ENCODE peak calls at places on chromosomes 13 and 19, in seven cellular contexts. U is GM20000; X is fibroblast of pulmonary artery; B is heart right ventricle; H is Calu3; O is CD8-positive, alpha-beta T cell; D is neural crest cell. T is an unnamed sample.

GRCh38 chr19:5850189-5850588 is 1.1 kb downstream of the FUT3 start:
- DNase-seq in H (no peak), B (no peak), X (no peak), U (no peak), D (no peak), O (no peak), T (no peak)

GRCh38 chr13:91313103-91313502 is 34.4 kb upstream of the MIR17HG start:
- DNase-seq in X (peak), H (no peak), B (no peak), U (peak), O (peak), D (no peak), T (no peak)

GRCh38 chr19:16541526-16542044 is 652 bp downstream of the CHERP start:
- DNase-seq in U (no peak), B (no peak), X (peak), O (no peak), D (no peak), H (peak), T (no peak)

GRCh38 chr19:48817585-48818124 is 6.8 kb upstream of the BCAT2 start:
- DNase-seq in O (no peak), X (no peak), B (no peak), H (no peak), U (no peak), D (no peak), T (no peak)

GRCh38 chr13:99153219-99153618 is 47.4 kb upstream of the UBAC2 start:
- DNase-seq in X (peak), D (no peak), U (no peak), B (no peak), O (no peak), H (no peak), T (no peak)

GRCh38 chr13:98111168-98112098 is 31.5 kb upstream of the FARP1 start:
- DNase-seq in H (no peak), B (no peak), X (no peak), U (no peak), D (no peak), O (no peak), T (no peak)

GRCh38 chr19:6531956-6532243 is 1.1 kb downstream of the TNFSF9 start:
- DNase-seq in D (no peak), X (no peak), U (no peak), B (no peak), H (no peak), O (no peak), T (no peak)

GRCh38 chr13:36244990-36245389 is 30.6 kb upstream of the SOHLH2 start:
- DNase-seq in B (no peak), U (no peak), D (no peak), H (no peak), X (no peak), O (no peak), T (no peak)

GRCh38 chr13:27309967-27310598 is 39.5 kb downstream of the RASL11A start:
- DNase-seq in O (no peak), B (no peak), H (peak), D (no peak), X (peak), U (no peak), T (no peak)

GRCh38 chr13:31350560-31350959 is 150.8 kb downstream of the B3GLCT start:
- DNase-seq in B (no peak), D (no peak), U (no peak), X (no peak), O (no peak), H (no peak), T (no peak)

GRCh38 chr19:7494416-7495098 is 5.7 kb upstream of the PEX11G start:
- DNase-seq in O (no peak), H (no peak), U (no peak), B (peak), X (peak), D (peak), T (no peak)

GRCh38 chr19:16139752-16140151 is 3.7 kb upstream of the HSH2D start:
- DNase-seq in B (no peak), U (no peak), H (no peak), D (no peak), O (no peak), X (no peak), T (no peak)

GRCh38 chr13:98576215-98576945 is 527 bp downstream of the STK24 start:
- DNase-seq in H (peak), X (no peak), O (peak), U (peak), B (peak), D (peak), T (peak)

GRCh38 chr13:79451500-79451962 is 29.4 kb upstream of the NDFIP2 start:
- DNase-seq in X (peak), H (no peak), U (peak), B (no peak), D (no peak), O (peak), T (peak)

GRCh38 chr13:32734511-32734910 is 148.3 kb downstream of the PDS5B start:
- DNase-seq in D (no peak), H (no peak), U (no peak), O (no peak), B (no peak), X (peak), T (no peak)

GRCh38 chr13:32938907-32939306 is 77.3 kb upstream of the KL start:
- DNase-seq in X (peak), H (no peak), B (no peak), O (no peak), D (no peak), U (no peak), T (no peak)

GRCh38 chr19:57099199-57099661 is 20.6 kb upstream of the USP29 start:
- DNase-seq in D (peak), H (peak), B (peak), U (peak), O (peak), X (peak), T (peak)

GRCh38 chr13:79989251-79989661 is 351.7 kb downstream of the SPRY2 start:
- DNase-seq in D (no peak), X (no peak), U (no peak), O (no peak), B (no peak), H (no peak), T (no peak)

GRCh38 chr19:17706750-17707181 is 12.5 kb upstream of the MAP1S start:
- DNase-seq in X (peak), H (no peak), O (no peak), D (peak), B (no peak), U (no peak), T (no peak)

GRCh38 chr13:40328091-40328490 is 338.4 kb downstream of the FOXO1 start:
- DNase-seq in D (no peak), X (no peak), U (no peak), O (no peak), B (no peak), H (no peak), T (no peak)

GRCh38 chr13:73849292-73849691 is 284.9 kb downstream of the KLF12 start:
- DNase-seq in H (no peak), D (no peak), B (no peak), U (no peak), X (peak), O (peak), T (no peak)

GRCh38 chr19:53019684-53020083 is 6.0 kb downstream of the ERVV-1 start:
- DNase-seq in X (peak), B (no peak), H (no peak), D (no peak), U (no peak), O (no peak), T (no peak)

GRCh38 chr19:5345895-5346386 is 5.3 kb upstream of the PTPRS start:
- DNase-seq in H (peak), O (no peak), X (peak), D (no peak), U (no peak), B (no peak), T (no peak)

GRCh38 chr19:47573076-47574026 is at the start of gene ZNF541:
- DNase-seq in U (peak), D (no peak), B (peak), H (no peak), X (peak), O (peak), T (peak)

GRCh38 chr13:46170687-46171086 is 11.3 kb downstream of the LCP1 start:
- DNase-seq in X (peak), B (no peak), U (no peak), D (peak), H (no peak), O (peak), T (no peak)

GRCh38 chr19:18223860-18224524 is 2.2 kb downstream of the PDE4C start:
- DNase-seq in X (no peak), U (peak), D (peak), B (peak), O (no peak), H (peak), T (no peak)

GRCh38 chr13:93900735-93901134 is 578.7 kb downstream of the DCT start:
- DNase-seq in D (no peak), X (peak), U (no peak), O (no peak), B (no peak), H (no peak), T (no peak)

GRCh38 chr13:32415019-32415418 is 12.9 kb downstream of the N4BP2L1 start:
- DNase-seq in B (no peak), U (no peak), X (no peak), H (peak), D (no peak), O (peak), T (no peak)

GRCh38 chr19:36986601-36987000 is 70.5 kb downstream of the ZNF568 start:
- DNase-seq in O (no peak), D (no peak), H (no peak), X (no peak), B (no peak), U (no peak), T (no peak)

GRCh38 chr13:55566779-55567178 is 1573.9 kb upstream of the PRR20A start:
- DNase-seq in B (no peak), U (no peak), O (no peak), X (no peak), H (no peak), D (no peak), T (no peak)

GRCh38 chr13:75485286-75486062 is 3.5 kb upstream of the TBC1D4 start:
- DNase-seq in X (peak), D (no peak), B (no peak), O (no peak), U (no peak), H (no peak), T (no peak)

GRCh38 chr13:112818698-112819045 is 128.8 kb downstream of the ATP11A start:
- DNase-seq in U (no peak), D (no peak), X (no peak), B (no peak), H (no peak), O (no peak), T (no peak)

GRCh38 chr19:6577410-6578125 is 13.4 kb downstream of the CD70 start:
- DNase-seq in D (no peak), U (peak), X (no peak), O (no peak), H (no peak), B (no peak), T (peak)

GRCh38 chr19:33713194-33713593 is 83.5 kb upstream of the KCTD15 start:
- DNase-seq in H (no peak), X (no peak), O (no peak), D (no peak), U (no peak), B (no peak), T (no peak)

GRCh38 chr13:47841131-47841530 is 159.9 kb downstream of the SUCLA2 start:
- DNase-seq in X (peak), H (no peak), B (no peak), D (no peak), O (no peak), U (no peak), T (no peak)

GRCh38 chr13:114237415-114238112 is 2.9 kb downstream of the CDC16 start:
- DNase-seq in O (no peak), H (no peak), D (no peak), X (no peak), U (no peak), B (no peak), T (no peak)

GRCh38 chr13:114234266-114234644 is 442 bp upstream of the CDC16 start:
- DNase-seq in H (no peak), D (no peak), X (no peak), U (no peak), O (no peak), B (no peak), T (no peak)

GRCh38 chr13:114235697-114236096 is 1.0 kb downstream of the CDC16 start:
- DNase-seq in O (no peak), X (no peak), D (no peak), U (no peak), H (no peak), B (no peak), T (no peak)

GRCh38 chr13:114236224-114236623 is 1.5 kb downstream of the CDC16 start:
- DNase-seq in U (no peak), D (no peak), X (no peak), O (no peak), B (no peak), H (no peak), T (no peak)

GRCh38 chr13:114234645-114235421 is at the start of gene CDC16:
- DNase-seq in D (peak), B (peak), X (peak), U (peak), O (peak), H (peak), T (peak)
- TF ChIP-seq CTCF in D (peak), B (peak), X (no peak), U (no peak), O (peak), H (no peak), T (no peak)

DNA sequence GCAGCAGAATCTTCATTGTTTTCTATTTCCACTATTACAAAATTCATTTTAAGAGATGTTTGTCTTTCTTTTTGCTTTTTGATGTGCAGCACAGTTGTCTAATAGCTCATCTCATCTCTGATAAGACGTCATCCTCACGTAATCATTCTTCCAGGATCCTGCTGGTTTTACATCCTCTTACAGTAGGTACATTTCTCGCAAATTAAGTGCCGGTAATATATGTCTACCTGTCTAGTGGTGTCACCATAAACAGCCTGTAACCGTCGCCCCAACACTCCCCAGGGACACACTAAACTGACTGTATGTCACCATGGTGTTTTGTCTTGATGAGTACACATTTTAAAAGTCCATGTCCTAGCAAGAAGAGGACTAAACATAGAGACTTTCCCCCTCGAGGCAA is 94.5 kb upstream of the VSTM2B start:
- DNase-seq in X (no peak), U (no peak), B (no peak), O (no peak), D (no peak), H (no peak), T (no peak)
- TF ChIP-seq CTCF in X (no peak), U (no peak), B (no peak), O (no peak), D (no peak), H (no peak), T (no peak)

GRCh38 chr13:52738719-52739467 is 727 bp downstream of the CNMD start:
- DNase-seq in D (peak), O (peak), B (no peak), H (no peak), U (peak), X (no peak), T (peak)
- TF ChIP-seq CTCF in D (peak), O (peak), B (peak), H (no peak), U (peak), X (no peak), T (no peak)

DNA sequence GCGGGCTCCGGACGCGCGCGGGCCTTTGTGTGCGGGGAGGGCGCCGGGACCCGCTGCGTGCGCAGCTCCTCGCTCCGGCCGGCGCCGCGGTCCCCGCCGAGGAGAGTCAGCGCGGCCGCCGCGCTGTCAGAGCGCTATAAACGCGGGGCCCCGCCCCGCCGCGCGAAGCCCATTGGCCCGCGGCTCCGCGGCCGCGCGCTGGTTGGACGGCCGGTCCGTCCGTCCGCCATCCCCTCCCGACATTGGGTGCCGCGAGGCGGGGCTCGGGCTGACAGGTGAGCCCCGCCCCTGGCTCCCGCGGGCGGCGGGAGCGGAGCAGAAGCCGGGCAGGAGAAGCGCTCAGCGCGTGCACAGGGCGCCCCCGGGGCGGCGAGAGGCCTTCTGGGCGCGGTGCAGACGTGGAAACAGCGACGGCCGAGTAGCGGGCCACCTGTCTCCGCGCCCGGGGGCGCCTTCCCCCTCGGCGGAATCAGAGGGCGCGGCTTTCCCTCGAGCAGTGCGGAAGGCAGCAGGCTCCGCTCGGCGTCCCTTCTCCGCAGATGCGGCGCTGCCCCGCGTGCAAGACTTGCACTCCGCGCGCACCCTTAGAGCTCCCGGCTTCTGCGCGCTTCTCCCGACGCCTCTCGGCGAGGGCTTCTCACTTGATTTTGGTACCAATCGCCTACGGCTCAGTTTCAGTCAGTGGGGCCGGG is at the start of gene EFNB2:
- DNase-seq in B (peak), O (peak), D (peak), X (peak), H (peak), U (peak), T (peak)
- TF ChIP-seq CTCF in B (no peak), O (no peak), D (no peak), X (no peak), H (no peak), U (no peak), T (no peak)

DNA sequence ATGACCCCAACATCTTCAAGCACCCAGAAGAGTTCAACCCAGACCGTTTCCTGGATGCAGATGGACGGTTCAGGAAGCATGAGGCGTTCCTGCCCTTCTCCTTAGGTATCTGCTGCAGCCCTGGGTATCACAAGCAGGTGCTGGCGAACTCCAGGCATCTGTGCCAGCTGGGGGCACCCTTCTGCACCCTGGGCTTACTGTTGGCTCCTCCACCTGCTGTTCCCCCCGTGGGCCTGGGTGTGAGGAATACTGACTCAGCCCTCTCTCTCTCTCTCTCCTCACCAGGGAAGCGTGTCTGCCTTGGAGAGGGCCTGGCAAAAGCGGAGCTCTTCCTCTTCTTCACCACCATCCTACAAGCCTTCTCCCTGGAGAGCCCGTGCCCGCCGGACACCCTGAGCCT is 13.0 kb downstream of the CYP2S1 start:
- DNase-seq in U (no peak), H (no peak), O (no peak), D (no peak), B (no peak), X (no peak), T (no peak)
- TF ChIP-seq CTCF in U (no peak), H (no peak), O (no peak), D (no peak), B (no peak), X (no peak), T (no peak)

GRCh38 chr19:1466461-1467227 is 12.4 kb downstream of the C19orf25 start:
- DNase-seq in U (no peak), O (no peak), D (no peak), H (no peak), X (no peak), B (peak), T (no peak)

GRCh38 chr19:1467512-1468273 is 11.3 kb downstream of the C19orf25 start:
- DNase-seq in U (no peak), D (no peak), B (peak), X (no peak), O (no peak), H (no peak), T (no peak)

GRCh38 chr19:1466018-1466460 is 13.0 kb downstream of the C19orf25 start:
- DNase-seq in D (no peak), U (no peak), B (peak), X (no peak), H (no peak), O (no peak), T (no peak)

GRCh38 chr19:1467228-1467511 is 11.8 kb downstream of the C19orf25 start:
- DNase-seq in U (no peak), X (no peak), O (no peak), B (no peak), D (no peak), H (no peak), T (no peak)

DNA sequence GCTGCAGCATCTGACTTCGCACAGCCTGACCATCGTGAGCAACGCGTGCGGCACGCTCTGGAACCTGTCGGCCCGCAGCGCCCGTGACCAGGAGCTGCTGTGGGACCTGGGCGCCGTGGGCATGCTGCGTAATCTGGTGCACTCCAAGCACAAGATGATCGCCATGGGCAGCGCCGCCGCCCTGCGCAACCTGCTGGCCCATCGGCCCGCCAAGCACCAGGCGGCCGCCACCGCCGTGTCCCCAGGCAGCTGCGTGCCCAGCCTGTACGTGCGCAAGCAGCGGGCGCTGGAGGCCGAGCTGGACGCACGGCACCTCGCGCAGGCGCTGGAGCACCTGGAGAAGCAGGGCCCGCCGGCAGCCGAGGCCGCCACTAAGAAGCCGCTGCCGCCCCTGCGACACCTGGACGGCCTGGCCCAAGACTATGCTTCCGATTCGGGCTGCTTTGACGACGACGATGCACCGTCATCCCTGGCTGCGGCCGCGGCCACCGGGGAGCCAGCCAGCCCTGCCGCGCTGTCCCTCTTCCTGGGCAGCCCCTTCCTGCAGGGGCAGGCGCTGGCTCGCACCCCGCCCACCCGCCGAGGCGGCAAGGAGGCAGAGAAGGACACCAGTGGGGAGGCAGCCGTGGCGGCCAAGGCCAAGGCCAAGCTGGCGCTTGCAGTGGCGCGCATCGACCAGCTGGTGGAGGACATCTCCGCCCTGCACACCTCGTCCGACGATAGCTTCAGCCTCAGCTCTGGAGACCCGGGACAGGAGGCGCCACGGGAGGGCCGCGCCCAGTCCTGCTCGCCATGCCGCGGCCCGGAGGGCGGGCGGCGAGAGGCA is 13.6 kb downstream of the C19orf25 start:
- DNase-seq in B (peak), D (no peak), H (no peak), U (peak), O (peak), X (no peak), T (no peak)
- TF ChIP-seq CTCF in B (peak), D (peak), H (no peak), U (peak), O (no peak), X (peak), T (no peak)